ENCODE peak calls at places on chromosomes 6 and 20, in four cellular contexts. G is suprapubic skin, A is cardiac muscle cell, K is breast epithelium. W is an unnamed sample.

GRCh38 chr6:41379314-41379713 is 43.9 kb downstream of the NCR2 start:
- DNase-seq in G (no peak), A (no peak), K (no peak), W (no peak)

GRCh38 chr20:62668441-62669027 is 26.2 kb downstream of the SLCO4A1 start:
- DNase-seq in A (peak; percentile 81), K (peak; percentile 64), G (no peak), W (no peak)

GRCh38 chr20:6501061-6501460 is 266.4 kb upstream of the BMP2 start:
- DNase-seq in K (no peak), G (no peak), A (no peak), W (no peak)

GRCh38 chr20:58457083-58457680 is 58.0 kb downstream of the APCDD1L start:
- DNase-seq in A (no peak), K (no peak), G (no peak), W (no peak)

GRCh38 chr6:16089232-16089843 is 39.5 kb upstream of the MYLIP start:
- DNase-seq in A (no peak), G (no peak), K (no peak), W (no peak)

GRCh38 chr20:19137641-19138040 is 74.8 kb upstream of the SLC24A3 start:
- DNase-seq in G (no peak), A (no peak), K (no peak), W (no peak)

GRCh38 chr20:3933126-3933684 is 44.0 kb downstream of the PANK2 start:
- DNase-seq in K (no peak), G (no peak), A (no peak), W (no peak)

GRCh38 chr20:910132-910839 is 5.8 kb downstream of the ANGPT4 start:
- DNase-seq in G (no peak), K (no peak), A (no peak), W (no peak)

GRCh38 chr6:138963531-138963930 is 24.5 kb downstream of the REPS1 start:
- DNase-seq in A (no peak), K (no peak), G (no peak), W (no peak)

GRCh38 chr6:170032197-170032596 is 258.7 kb downstream of the DLL1 start:
- DNase-seq in A (no peak), K (peak; percentile 27), G (peak; percentile 62), W (no peak)

GRCh38 chr20:59010995-59011873 is 4.2 kb upstream of the CTSZ start:
- DNase-seq in K (peak; percentile 79), G (no peak), A (no peak), W (no peak)

GRCh38 chr6:75922226-75922625 is 150.2 kb downstream of the IMPG1 start:
- DNase-seq in K (no peak), G (no peak), A (no peak), W (no peak)

GRCh38 chr6:25142506-25142905 is 136.7 kb upstream of the CARMIL1 start:
- DNase-seq in K (no peak), A (no peak), G (no peak), W (no peak)

DNA sequence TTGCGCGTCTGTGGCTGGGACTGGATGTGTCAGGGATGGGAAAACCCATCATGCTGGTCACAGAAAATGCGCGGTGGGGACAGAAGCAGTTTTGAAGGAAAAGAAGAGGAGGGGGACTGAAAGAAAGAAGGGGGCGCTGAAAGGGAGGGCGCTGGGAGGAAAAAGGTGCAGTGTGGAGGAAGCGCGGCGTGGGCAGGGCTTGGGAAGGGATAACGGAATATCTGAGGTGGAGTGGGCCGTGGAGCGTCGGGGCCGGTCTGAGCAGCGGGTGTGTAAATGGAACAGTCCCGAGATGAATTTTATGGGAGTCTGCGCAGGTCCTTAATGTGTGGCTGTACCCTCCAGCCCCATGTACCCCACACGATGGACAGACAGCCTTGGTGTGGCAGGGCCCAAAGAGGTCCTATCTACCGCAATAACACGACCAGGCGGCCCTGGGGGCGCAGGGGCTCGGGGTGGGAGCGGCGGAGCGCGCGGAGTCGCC is 366 bp upstream of the SLC29A1 start:
- DNase-seq in A (no peak), G (no peak), K (no peak), W (no peak)
- H3K27ac ChIP-seq in A (peak overlapping the region; percentile 13), G (peak overlapping the region; percentile 92), K (peak overlapping the region; percentile 99), W (peak overlapping the region; percentile 98)

GRCh38 chr6:35496851-35497570 is at the start of gene TEAD3:
- DNase-seq in G (no peak), K (peak; percentile 72), A (peak; percentile 89), W (no peak)
- TF ChIP-seq CTCF in G (no peak), K (no peak), A (peak; percentile 14), W (peak; percentile 9)

GRCh38 chr6:163422574-163422973 is 8.1 kb downstream of the QKI start:
- DNase-seq in K (no peak), G (no peak), A (no peak), W (no peak)
- H3K27ac ChIP-seq in K (no peak overlapping the region), G (no peak overlapping the region), A (peak overlapping the region; percentile 2), W (no peak overlapping the region)

GRCh38 chr6:107655245-107655644 is 165.3 kb downstream of the SOBP start:
- DNase-seq in G (no peak), A (peak; percentile 52), K (no peak), W (no peak)
- TF ChIP-seq CTCF in G (no peak), A (no peak), K (no peak), W (no peak)

GRCh38 chr6:4282926-4283325 is 147.6 kb upstream of the ECI2 start:
- DNase-seq in K (no peak), A (no peak), G (no peak), W (no peak)

GRCh38 chr6:4291453-4292403 is 156.4 kb upstream of the ECI2 start:
- DNase-seq in G (no peak), A (no peak), K (no peak), W (no peak)

GRCh38 chr6:4289770-4290320 is 154.5 kb upstream of the ECI2 start:
- DNase-seq in G (no peak), A (no peak), K (no peak), W (no peak)

GRCh38 chr6:4287811-4288244 is 152.5 kb upstream of the ECI2 start:
- DNase-seq in A (no peak), K (no peak), G (no peak), W (no peak)
- H3K27ac ChIP-seq in A (no peak overlapping the region), K (no peak overlapping the region), G (no peak overlapping the region), W (no peak overlapping the region)

GRCh38 chr20:46348231-46348803 is 40.0 kb upstream of the CDH22 start:
- DNase-seq in K (no peak), A (peak; percentile 55), G (no peak), W (no peak)
- TF ChIP-seq CTCF in K (no peak), A (peak; percentile 35), G (no peak), W (no peak)

DNA sequence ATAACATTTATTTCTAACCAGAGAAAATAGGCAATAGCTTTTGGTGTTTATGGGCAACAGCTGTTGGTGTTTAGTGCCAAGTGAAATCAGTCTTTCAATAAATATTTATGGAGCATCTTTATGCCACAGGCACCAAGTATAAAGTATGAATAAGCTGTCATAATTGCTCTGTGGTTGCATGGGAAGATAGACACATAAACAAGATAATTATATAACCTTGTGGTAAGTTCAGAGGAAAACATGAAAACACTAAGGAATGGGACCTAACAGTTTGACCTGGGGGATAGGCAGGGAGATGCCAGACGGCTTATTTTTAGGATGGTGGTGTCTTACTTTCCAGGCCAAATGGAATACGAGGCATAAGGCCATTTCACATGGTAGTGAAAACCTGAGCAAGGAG is 110.9 kb downstream of the GFRAL start:
- DNase-seq in A (no peak), G (no peak), K (no peak), W (no peak)
- H3K27ac ChIP-seq in A (no peak overlapping the region), G (no peak overlapping the region), K (no peak overlapping the region), W (no peak overlapping the region)

GRCh38 chr6:61886608-61887259 is 399.3 kb downstream of the KHDRBS2 start:
- DNase-seq in G (no peak), K (no peak), A (peak; percentile 22), W (no peak)
- TF ChIP-seq CTCF in G (no peak), K (no peak), A (no peak), W (no peak)

W was measured in thoracic aorta.